ENCODE peak calls at places on chromosomes 3 and 15, in four cellular contexts. D is T-cell; M is activated CD8-positive, alpha-beta memory T cell treated with anti-CD3 and anti-CD28 coated beads, Interleukin-2, amount 50 U/mL, for 48 hours; Z is K562. T is an unnamed sample.

GRCh38 chr3:97942801-97943546 is 29.3 kb downstream of the RIOX2 start:
- DNase-seq in Z (no peak), D (no peak), M (no peak), T (peak)

GRCh38 chr3:37737134-37737533 is 124.5 kb upstream of the CTDSPL start:
- DNase-seq in M (no peak), D (no peak), Z (no peak), T (no peak)

GRCh38 chr3:185328324-185329004 is 34.5 kb upstream of the MAP3K13 start:
- DNase-seq in M (no peak), Z (no peak), D (no peak), T (no peak)

GRCh38 chr15:39300451-39301153 is 280.3 kb upstream of the THBS1 start:
- DNase-seq in Z (no peak), M (no peak), D (no peak), T (no peak)

GRCh38 chr3:20346369-20346768 is 160.4 kb upstream of the SGO1 start:
- DNase-seq in Z (no peak), D (no peak), M (no peak), T (no peak)

GRCh38 chr3:107217161-107217560 is 160.1 kb upstream of the CCDC54 start:
- DNase-seq in D (no peak), M (no peak), Z (no peak), T (no peak)

GRCh38 chr3:24595801-24596200 is 101.2 kb upstream of the THRB start:
- DNase-seq in Z (no peak), M (no peak), D (no peak), T (no peak)

GRCh38 chr3:134485075-134485536 is 679 bp downstream of the ANAPC13 start:
- DNase-seq in M (no peak), Z (peak), D (no peak), T (peak)

GRCh38 chr3:52137311-52137710 is 16.9 kb downstream of the POC1A start:
- DNase-seq in Z (no peak), M (no peak), D (no peak), T (no peak)

GRCh38 chr3:48847053-48847585 is 555 bp downstream of the PRKAR2A start:
- DNase-seq in D (peak), M (peak), Z (peak), T (peak)

GRCh38 chr15:70376929-70377691 is 279.4 kb upstream of the TLE3 start:
- DNase-seq in D (no peak), M (no peak), Z (peak), T (no peak)

GRCh38 chr15:69762373-69763148 is 309.9 kb downstream of the RPLP1 start:
- DNase-seq in D (no peak), M (no peak), Z (no peak), T (no peak)

GRCh38 chr3:25817107-25817506 is 27.2 kb downstream of the OXSM start:
- DNase-seq in M (no peak), Z (no peak), D (no peak), T (no peak)

GRCh38 chr3:119359476-119359998 is 65.4 kb downstream of the ARHGAP31 start:
- DNase-seq in M (no peak), D (no peak), Z (no peak), T (no peak)

GRCh38 chr15:40770147-40770721 is 454 bp downstream of the C15orf62 start:
- DNase-seq in Z (no peak), D (no peak), M (no peak), T (peak)

GRCh38 chr3:48788544-48789162 is 59.0 kb downstream of the PRKAR2A start:
- DNase-seq in Z (no peak), D (no peak), M (no peak), T (peak)

GRCh38 chr15:92448370-92448769 is 54.7 kb downstream of the ST8SIA2 start:
- DNase-seq in M (no peak), D (no peak), Z (no peak), T (no peak)

GRCh38 chr15:84947947-84948830 is 33.5 kb upstream of the PDE8A start:
- DNase-seq in D (no peak), Z (peak), M (no peak), T (no peak)

GRCh38 chr15:35697549-35698299 is 151.8 kb upstream of the DPH6 start:
- DNase-seq in M (no peak), D (no peak), Z (no peak), T (no peak)

GRCh38 chr3:42819351-42819965 is 10.2 kb downstream of the ACKR2 start:
- DNase-seq in M (no peak), D (no peak), Z (peak), T (no peak)

GRCh38 chr3:71266875-71267274 is 316.7 kb downstream of the FOXP1 start:
- DNase-seq in Z (no peak), M (no peak), D (no peak), T (no peak)

GRCh38 chr15:93236924-93237323 is 147.9 kb upstream of the RGMA start:
- DNase-seq in M (no peak), D (no peak), Z (no peak), T (no peak)

GRCh38 chr3:81476652-81477051 is 284.8 kb downstream of the GBE1 start:
- DNase-seq in D (no peak), Z (no peak), M (no peak), T (no peak)

GRCh38 chr15:55552926-55553325 is 35.2 kb downstream of the PYGO1 start:
- DNase-seq in Z (no peak), D (no peak), M (no peak), T (no peak)

GRCh38 chr15:25684521-25685215 is 178.5 kb downstream of the ATP10A start:
- DNase-seq in Z (no peak), D (no peak), M (no peak), T (no peak)

GRCh38 chr3:21621396-21621695 is 129.7 kb downstream of the ZNF385D start:
- DNase-seq in D (no peak), Z (no peak), M (no peak), T (no peak)

GRCh38 chr3:127690823-127691452 is 18.2 kb downstream of the ABTB1 start:
- DNase-seq in D (no peak), Z (no peak), M (no peak), T (no peak)

GRCh38 chr15:80588801-80589200 is 106.3 kb upstream of the ABHD17C start:
- DNase-seq in Z (no peak), M (no peak), D (no peak), T (no peak)

T was measured in CD4-positive, CD25-positive, alpha-beta regulatory T cell.